ENCODE peak calls at places on chromosomes 3 and 15, in eight cellular contexts. A is D341Med, K is GM03348, N is glutamatergic neuron, J is RCC 7860, Y is head of caudate nucleus, L is left cardiac atrium, D is AG08396. V is an unnamed sample.

GRCh38 chr15:69304176-69304533 is 5.4 kb downstream of the PAQR5 start:
- DNase-seq in K (peak; percentile 89), Y (no peak), J (peak; percentile 86), A (no peak), N (no peak), L (no peak), D (peak; percentile 82), V (peak; percentile 51)

GRCh38 chr3:130276203-130276803 is 69.2 kb upstream of the COL6A5 start:
- DNase-seq in D (peak; percentile 65), K (peak; percentile 79), Y (peak; percentile 37), A (peak; percentile 65), J (peak; percentile 39), L (no peak), N (no peak), V (peak; percentile 23)

GRCh38 chr15:79985571-79985970 is 14.6 kb upstream of the BCL2A1 start:
- DNase-seq in J (no peak), K (no peak), A (no peak), N (no peak), D (no peak), Y (no peak), L (no peak), V (no peak)

GRCh38 chr3:9884555-9885165 is 4.6 kb upstream of the CIDEC start:
- DNase-seq in K (peak; percentile 80), N (no peak), L (no peak), D (peak; percentile 86), A (no peak), J (peak; percentile 75), Y (no peak), V (peak; percentile 78)

GRCh38 chr3:191499307-191500125 is 38.6 kb downstream of the PYDC2 start:
- DNase-seq in A (peak; percentile 33), D (peak; percentile 33), K (peak; percentile 40), N (peak; percentile 29), J (peak; percentile 46), L (peak; percentile 56), Y (peak; percentile 81), V (peak; percentile 63)

GRCh38 chr3:49616491-49616941 is 57.6 kb upstream of the APEH start:
- DNase-seq in N (no peak), D (peak; percentile 45), L (no peak), Y (no peak), J (peak; percentile 57), A (no peak), K (peak; percentile 43), V (no peak)

GRCh38 chr3:12178091-12178820 is 19.5 kb upstream of the TIMP4 start:
- DNase-seq in N (no peak), K (peak; percentile 37), J (peak; percentile 88), A (no peak), Y (no peak), L (peak; percentile 69), D (peak; percentile 40), V (no peak)

GRCh38 chr3:15063238-15063637 is 1.9 kb downstream of the MRPS25 start:
- DNase-seq in A (no peak), J (no peak), N (peak; percentile 37), Y (no peak), K (no peak), D (no peak), L (no peak), V (no peak)

GRCh38 chr3:42843730-42844713 is 31.7 kb downstream of the CYP8B1 start:
- DNase-seq in A (no peak), N (no peak), K (no peak), L (peak; percentile 40), J (no peak), D (no peak), Y (no peak), V (no peak)

GRCh38 chr15:45439521-45439931 is 61.2 kb upstream of the GATM start:
- DNase-seq in J (peak; percentile 63), K (no peak), A (no peak), L (no peak), D (no peak), Y (no peak), N (no peak), V (no peak)

GRCh38 chr3:145898487-145898886 is 262.5 kb downstream of the PLOD2 start:
- DNase-seq in D (no peak), K (peak; percentile 11), N (no peak), A (no peak), J (no peak), Y (no peak), L (no peak), V (no peak)

GRCh38 chr3:28099296-28099695 is 142.1 kb upstream of the CMC1 start:
- DNase-seq in A (no peak), Y (no peak), K (no peak), N (no peak), L (no peak), D (no peak), J (no peak), V (no peak)

GRCh38 chr15:95872366-95872771 is 458.1 kb upstream of the NR2F2 start:
- DNase-seq in J (no peak), D (peak; percentile 40), Y (no peak), N (no peak), K (peak; percentile 65), A (no peak), L (no peak), V (no peak)

GRCh38 chr3:59726279-59726678 is 676.5 kb upstream of the CFAP20DC start:
- DNase-seq in L (no peak), J (no peak), Y (no peak), K (no peak), D (no peak), A (no peak), N (no peak), V (no peak)

GRCh38 chr3:196288141-196288460 is 575 bp upstream of the PCYT1A start:
- DNase-seq in A (no peak), Y (no peak), J (no peak), L (no peak), K (no peak), N (no peak), D (no peak), V (no peak)

GRCh38 chr3:171646357-171647133 is 163.7 kb downstream of the PLD1 start:
- DNase-seq in Y (no peak), J (peak; percentile 41), N (no peak), L (no peak), K (peak; percentile 63), A (peak; percentile 43), D (peak; percentile 42), V (no peak)

GRCh38 chr3:125003369-125003853 is 52.4 kb downstream of the HEG1 start:
- DNase-seq in J (no peak), A (no peak), D (peak; percentile 63), Y (no peak), L (peak; percentile 69), N (no peak), K (no peak), V (no peak)

GRCh38 chr15:89203705-89204273 is 17.6 kb downstream of the RLBP1 start:
- DNase-seq in Y (no peak), J (no peak), K (no peak), N (no peak), A (no peak), D (no peak), L (no peak), V (no peak)

GRCh38 chr3:48877671-48878070 is 21.0 kb downstream of the SLC25A20 start:
- DNase-seq in N (no peak), L (no peak), D (no peak), J (no peak), Y (no peak), A (no peak), K (no peak), V (no peak)

GRCh38 chr15:45274636-45275035 is 22.6 kb downstream of the SLC28A2 start:
- DNase-seq in K (no peak), D (no peak), J (peak; percentile 64), A (no peak), L (no peak), Y (no peak), N (no peak), V (no peak)

GRCh38 chr3:96430019-96430541 is 384.3 kb upstream of the EPHA6 start:
- DNase-seq in D (no peak), J (no peak), A (no peak), K (no peak), N (no peak), L (no peak), Y (no peak), V (no peak)

GRCh38 chr3:151445283-151446001 is 15.4 kb downstream of the IGSF10 start:
- DNase-seq in N (no peak), K (peak; percentile 84), L (peak; percentile 38), A (no peak), J (peak; percentile 88), Y (no peak), D (peak; percentile 55), V (peak; percentile 23)

GRCh38 chr15:36175781-36176211 is 403.6 kb upstream of the CDIN1 start:
- DNase-seq in A (no peak), D (no peak), L (no peak), N (no peak), Y (peak; percentile 51), J (no peak), K (no peak), V (no peak)

GRCh38 chr3:146163584-146163983 is 2.6 kb upstream of the PLOD2 start:
- DNase-seq in L (no peak), Y (no peak), A (no peak), K (peak; percentile 65), N (no peak), D (peak; percentile 49), J (peak; percentile 97), V (peak; percentile 45)

GRCh38 chr15:39638041-39638440 is 57.2 kb downstream of the THBS1 start:
- DNase-seq in Y (no peak), N (no peak), K (no peak), J (no peak), L (no peak), D (no peak), A (no peak), V (no peak)

GRCh38 chr3:173892547-173892946 is 495.0 kb downstream of the NLGN1 start:
- DNase-seq in J (peak; percentile 93), A (no peak), N (no peak), D (no peak), K (no peak), Y (no peak), L (no peak), V (peak; percentile 33)

GRCh38 chr3:12856626-12857025 is 15.3 kb upstream of the RPL32 start:
- DNase-seq in L (no peak), K (no peak), Y (no peak), D (no peak), A (no peak), N (no peak), J (no peak), V (no peak)

GRCh38 chr3:112293368-112294321 is at the start of gene SLC9C1:
- DNase-seq in N (no peak), D (peak; percentile 22), Y (peak; percentile 22), L (peak; percentile 29), K (peak; percentile 69), A (peak; percentile 42), J (peak; percentile 40), V (peak; percentile 28)

GRCh38 chr15:32683906-32684584 is 33.8 kb upstream of the GREM1 start:
- DNase-seq in Y (peak; percentile 26), N (no peak), L (no peak), K (peak; percentile 85), J (peak; percentile 95), A (no peak), D (peak; percentile 74), V (peak; percentile 53)

GRCh38 chr15:74200394-74200793 is 2.2 kb downstream of the STRA6 start:
- DNase-seq in N (no peak), Y (no peak), A (no peak), K (peak; percentile 88), L (peak; percentile 68), D (peak; percentile 61), J (peak; percentile 46), V (no peak)

GRCh38 chr3:94115482-94115881 is 52.6 kb downstream of the NSUN3 start:
- DNase-seq in J (no peak), A (peak; percentile 25), N (no peak), K (peak; percentile 53), L (no peak), Y (peak; percentile 18), D (peak; percentile 21), V (no peak)

GRCh38 chr15:57694264-57694663 is 12.2 kb upstream of the POLR2M start:
- DNase-seq in Y (no peak), L (no peak), A (no peak), J (no peak), K (peak; percentile 10), D (no peak), N (no peak), V (no peak)

GRCh38 chr3:53346922-53347260 is 452 bp downstream of the DCP1A start:
- DNase-seq in K (no peak), D (no peak), Y (peak; percentile 5), J (no peak), N (no peak), A (no peak), L (no peak), V (no peak)

GRCh38 chr15:84910928-84911623 is 26.6 kb downstream of the SLC28A1 start:
- DNase-seq in A (no peak), L (no peak), K (no peak), D (no peak), Y (no peak), J (no peak), N (no peak), V (no peak)

V was measured in H54.